ENCODE peak calls at places on chromosome 3, in eight cellular contexts. M, Q, Y, F, O, S, A and D are unnamed samples. For H3K4me1 and H3K9me3, the result is how much of the 10 kb centered on the place peaks cover.

GRCh38 chr3:143084856-143085731 is 34.5 kb upstream of the CHST2 start:
- DNase-seq in M (no peak), Q (no peak), Y (no peak), F (no peak), O (no peak), S (no peak), A (peak), D (peak)

GRCh38 chr3:130811552-130811951 is 64.9 kb upstream of the PIK3R4 start:
- DNase-seq in M (no peak), Q (no peak), Y (no peak), F (no peak), O (no peak), S (no peak), A (no peak), D (no peak)

GRCh38 chr3:128052831-128053419 is 688 bp downstream of the SEC61A1 start:
- DNase-seq in M (no peak), Q (no peak), Y (no peak), F (no peak), O (no peak), S (no peak), A (peak), D (peak)

GRCh38 chr3:94184781-94185180 is 121.9 kb downstream of the NSUN3 start:
- DNase-seq in M (no peak), Q (no peak), Y (no peak), F (no peak), O (no peak), S (no peak), A (peak), D (no peak)

GRCh38 chr3:120678331-120678845 is 3.7 kb downstream of the HGD start:
- DNase-seq in M (peak), Q (peak), Y (peak), F (peak), O (no peak), S (no peak), A (peak), D (peak)

GRCh38 chr3:156681003-156681402 is 6.6 kb downstream of the TIPARP start:
- DNase-seq in M (peak), Q (peak), Y (peak), F (peak), O (no peak), S (no peak), A (peak), D (no peak)

GRCh38 chr3:102447272-102447671 is 12.5 kb downstream of the ZPLD1 start:
- DNase-seq in M (no peak), Q (no peak), Y (no peak), F (no peak), O (no peak), S (no peak), A (no peak), D (no peak)

GRCh38 chr3:127668906-127669305 is 3.8 kb upstream of the ABTB1 start:
- DNase-seq in M (no peak), Q (no peak), Y (no peak), F (no peak), O (no peak), S (peak), A (no peak), D (no peak)

GRCh38 chr3:47542614-47543173 is 29.2 kb upstream of the ELP6 start:
- DNase-seq in M (no peak), Q (no peak), Y (peak), F (no peak), O (no peak), S (no peak), A (no peak), D (no peak)

GRCh38 chr3:178436773-178437172 is 99.5 kb upstream of the KCNMB2 start:
- DNase-seq in M (no peak), Q (no peak), Y (no peak), F (no peak), O (no peak), S (no peak), A (peak), D (no peak)

GRCh38 chr3:196643201-196643749 is 3.8 kb downstream of the NRROS start:
- DNase-seq in M (peak), Q (no peak), Y (peak), F (no peak), O (no peak), S (no peak), A (no peak), D (no peak)
- TF ChIP-seq POLR2AphosphoS5 in M (peak), Q (no peak), Y (peak), F (no peak), O (no peak), S (no peak), A (no peak), D (no peak)

GRCh38 chr3:16509721-16510619 is 3.5 kb downstream of the RFTN1 start:
- DNase-seq in M (no peak), Q (no peak), Y (no peak), F (no peak), O (no peak), S (no peak), A (no peak), D (no peak)

GRCh38 chr3:16507540-16508241 is 5.8 kb downstream of the RFTN1 start:
- DNase-seq in M (no peak), Q (no peak), Y (no peak), F (no peak), O (no peak), S (no peak), A (no peak), D (no peak)

GRCh38 chr3:16508242-16508575 is 5.3 kb downstream of the RFTN1 start:
- DNase-seq in M (no peak), Q (no peak), Y (no peak), F (no peak), O (no peak), S (no peak), A (no peak), D (no peak)

GRCh38 chr3:16506884-16507409 is 6.6 kb downstream of the RFTN1 start:
- DNase-seq in M (no peak), Q (no peak), Y (no peak), F (no peak), O (no peak), S (no peak), A (no peak), D (no peak)

DNA sequence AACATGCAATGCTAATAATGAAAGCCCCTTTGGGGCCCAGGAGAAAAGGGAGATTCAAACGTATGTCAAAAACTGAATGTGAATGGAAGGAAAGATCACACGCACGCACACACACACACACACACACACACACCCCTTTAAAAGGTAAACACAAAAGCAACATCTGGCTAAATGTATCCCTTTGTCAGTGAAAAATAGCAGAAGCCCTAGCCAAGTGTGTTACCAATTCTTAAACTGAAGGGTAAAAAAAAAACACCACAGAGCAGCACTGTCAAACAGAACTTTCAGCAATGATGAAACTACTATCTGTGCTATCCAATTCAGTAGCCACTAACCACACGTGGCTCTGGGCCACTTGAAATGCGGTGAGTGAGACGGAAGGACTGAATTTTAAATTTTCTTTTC is 4.9 kb downstream of the RFTN1 start:
- DNase-seq in M (no peak), Q (no peak), Y (no peak), F (no peak), O (no peak), S (no peak), A (no peak), D (no peak)
- H3K4me1 ChIP-seq in M (under half), Q (under half), Y (under half), F (under half), O (under half), S (under half), A (under half), D (under half)

GRCh38 chr3:137770821-137771399 is 6.8 kb downstream of the SOX14 start:
- DNase-seq in M (no peak), Q (no peak), Y (no peak), F (no peak), O (no peak), S (no peak), A (no peak), D (peak)

GRCh38 chr3:137771401-137772230 is 7.5 kb downstream of the SOX14 start:
- DNase-seq in M (no peak), Q (no peak), Y (no peak), F (no peak), O (no peak), S (no peak), A (no peak), D (no peak)

GRCh38 chr3:137769321-137770065 is 5.4 kb downstream of the SOX14 start:
- DNase-seq in M (no peak), Q (no peak), Y (no peak), F (no peak), O (no peak), S (no peak), A (no peak), D (no peak)

GRCh38 chr3:137768361-137769320 is 4.5 kb downstream of the SOX14 start:
- DNase-seq in M (no peak), Q (no peak), Y (no peak), F (no peak), O (no peak), S (no peak), A (no peak), D (peak)

DNA sequence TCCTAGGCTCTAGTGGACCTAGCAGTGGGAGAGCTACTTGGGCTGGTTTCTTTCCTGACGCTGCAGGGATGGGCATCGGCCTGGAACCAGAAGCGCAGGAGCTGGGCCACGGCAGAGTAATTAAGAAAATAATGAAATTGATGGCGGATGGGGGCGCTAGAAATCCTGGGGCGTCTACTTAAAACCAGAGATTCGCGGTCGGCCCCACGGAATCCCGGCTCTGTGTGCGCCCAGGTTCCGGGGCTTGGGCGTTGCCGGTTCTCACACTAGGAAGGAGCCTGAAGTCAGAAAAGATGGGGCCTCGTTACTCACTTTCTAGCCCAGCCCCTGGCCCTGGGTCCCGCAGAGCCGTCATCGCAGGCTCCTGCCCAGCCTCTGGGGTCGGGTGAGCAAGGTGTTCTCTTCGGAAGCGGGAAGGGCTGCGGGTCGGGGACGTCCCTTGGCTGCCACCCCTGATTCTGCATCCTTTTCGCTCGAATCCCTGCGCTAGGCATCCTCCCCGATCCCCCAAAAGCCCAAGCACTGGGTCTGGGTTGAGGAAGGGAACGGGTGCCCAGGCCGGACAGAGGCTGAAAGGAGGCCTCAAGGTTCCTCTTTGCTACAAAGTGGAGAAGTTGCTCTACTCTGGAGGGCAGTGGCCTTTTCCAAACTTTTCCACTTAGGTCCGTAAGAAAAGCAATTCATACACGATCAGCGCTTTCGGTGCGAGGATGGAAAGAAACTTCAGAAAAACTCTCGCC is 6.1 kb downstream of the SOX14 start:
- DNase-seq in M (no peak), Q (no peak), Y (no peak), F (no peak), O (no peak), S (no peak), A (no peak), D (no peak)
- H3K9me3 ChIP-seq in M (under half), Q (under half), Y (under half), F (under half), O (under half), S (under half), A (under half), D (under half)

DNA sequence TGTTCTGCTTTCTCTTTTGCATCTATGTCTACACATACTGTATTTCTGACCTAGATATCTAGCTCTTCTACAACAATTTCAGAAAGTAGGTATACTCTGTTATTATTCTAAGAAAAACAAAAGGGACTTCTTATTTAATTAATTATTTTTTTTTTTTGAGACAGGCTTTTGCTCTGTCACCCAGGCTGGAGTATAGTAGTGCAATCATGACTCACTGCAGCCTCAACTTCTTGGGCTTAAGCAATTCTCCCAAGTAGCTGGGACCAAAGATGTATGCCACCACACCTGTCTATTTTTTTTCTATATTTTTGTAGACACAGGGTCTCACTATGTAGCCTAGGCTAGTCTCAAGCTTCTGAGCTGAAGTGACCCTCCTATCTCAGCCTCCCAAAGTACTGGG is 130.6 kb downstream of the MBNL1 start:
- DNase-seq in M (peak), Q (no peak), Y (no peak), F (no peak), O (no peak), S (no peak), A (no peak), D (no peak)
- TF ChIP-seq POLR2AphosphoS5 in M (no peak), Q (no peak), Y (no peak), F (no peak), O (no peak), S (no peak), A (no peak), D (no peak)

GRCh38 chr3:123325766-123326256 is 123.1 kb downstream of the ADCY5 start:
- DNase-seq in M (no peak), Q (no peak), Y (no peak), F (no peak), O (no peak), S (no peak), A (no peak), D (no peak)
- H3K4me1 ChIP-seq in M (under half), Q (under half), Y (under half), F (under half), O (under half), S (under half), A (under half), D (under half)

DNA sequence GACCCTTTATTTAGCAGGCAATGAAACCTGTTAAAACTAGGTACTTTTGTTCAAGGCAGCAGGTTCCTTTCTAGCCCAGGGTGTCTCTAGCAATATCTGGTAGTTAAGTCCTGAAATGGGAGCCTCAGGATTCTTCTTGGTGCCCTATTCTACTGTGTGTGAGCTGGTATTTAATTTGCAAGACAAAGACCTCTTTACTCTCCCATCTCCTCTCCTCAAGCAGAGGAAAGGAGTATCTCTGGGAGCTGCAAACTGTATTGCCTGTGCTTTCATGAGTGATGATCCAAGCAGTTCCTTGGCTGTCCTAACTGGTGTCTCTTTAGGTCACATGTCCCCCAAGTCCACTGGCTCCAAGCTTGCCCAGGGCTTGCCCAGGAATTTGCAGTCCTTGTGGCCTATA is 188.2 kb downstream of the SI start:
- DNase-seq in M (no peak), Q (no peak), Y (no peak), F (no peak), O (no peak), S (no peak), A (no peak), D (no peak)
- H3K9me3 ChIP-seq in M (under half), Q (under half), Y (under half), F (under half), O (under half), S (under half), A (under half), D (under half)

DNA sequence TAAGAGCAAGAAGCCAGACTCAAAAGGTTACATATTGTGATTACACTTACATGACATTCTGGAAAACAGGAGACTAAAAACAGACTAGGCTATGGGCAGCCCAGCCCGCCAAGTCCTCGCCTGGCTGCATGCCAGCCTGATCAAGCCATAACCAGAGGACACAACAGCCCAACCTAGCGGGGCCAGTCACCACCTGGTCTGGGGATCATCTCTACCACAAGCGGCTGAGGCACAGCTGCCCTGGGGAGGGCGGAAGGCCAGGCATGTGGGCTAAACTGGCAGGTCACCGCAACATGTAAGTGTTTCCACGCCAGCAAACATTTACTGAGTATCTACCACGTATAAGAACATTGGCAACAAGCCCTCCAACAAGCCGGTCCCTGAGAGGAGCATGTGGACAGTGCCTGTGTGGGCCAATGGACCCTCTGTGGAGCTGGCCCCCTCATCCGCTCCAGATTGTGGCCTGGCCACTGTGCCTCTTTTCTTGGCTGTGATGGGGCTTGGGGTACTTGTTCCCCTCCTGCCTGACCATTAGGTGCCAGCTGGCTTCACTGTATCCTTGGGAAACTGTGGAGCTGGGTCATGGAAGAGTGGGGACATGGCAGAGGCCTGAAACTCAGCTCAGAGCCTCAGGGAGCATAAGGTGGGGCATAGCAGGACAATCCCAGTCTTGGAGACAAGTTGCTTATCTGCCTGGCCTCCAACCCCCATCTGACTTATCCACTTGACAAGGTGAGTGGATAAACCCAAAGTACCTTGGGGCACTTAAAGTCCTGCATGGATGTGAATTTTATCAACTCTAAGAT is 9.0 kb downstream of the UBXN7 start:
- DNase-seq in M (no peak), Q (peak), Y (peak), F (peak), O (no peak), S (no peak), A (peak), D (no peak)
- TF ChIP-seq POLR2AphosphoS5 in M (no peak), Q (no peak), Y (no peak), F (no peak), O (no peak), S (no peak), A (no peak), D (no peak)

GRCh38 chr3:9408061-9408460 is 10.6 kb downstream of the SETD5 start:
- DNase-seq in M (no peak), Q (no peak), Y (no peak), F (no peak), O (no peak), S (no peak), A (no peak), D (no peak)

GRCh38 chr3:9404680-9405079 is 7.3 kb downstream of the SETD5 start:
- DNase-seq in M (no peak), Q (no peak), Y (no peak), F (no peak), O (no peak), S (no peak), A (peak), D (no peak)

GRCh38 chr3:9403463-9403862 is 6.0 kb downstream of the SETD5 start:
- DNase-seq in M (no peak), Q (no peak), Y (no peak), F (no peak), O (no peak), S (no peak), A (no peak), D (no peak)

GRCh38 chr3:9406856-9407626 is 9.6 kb downstream of the SETD5 start:
- DNase-seq in M (no peak), Q (no peak), Y (no peak), F (no peak), O (no peak), S (no peak), A (no peak), D (no peak)

DNA sequence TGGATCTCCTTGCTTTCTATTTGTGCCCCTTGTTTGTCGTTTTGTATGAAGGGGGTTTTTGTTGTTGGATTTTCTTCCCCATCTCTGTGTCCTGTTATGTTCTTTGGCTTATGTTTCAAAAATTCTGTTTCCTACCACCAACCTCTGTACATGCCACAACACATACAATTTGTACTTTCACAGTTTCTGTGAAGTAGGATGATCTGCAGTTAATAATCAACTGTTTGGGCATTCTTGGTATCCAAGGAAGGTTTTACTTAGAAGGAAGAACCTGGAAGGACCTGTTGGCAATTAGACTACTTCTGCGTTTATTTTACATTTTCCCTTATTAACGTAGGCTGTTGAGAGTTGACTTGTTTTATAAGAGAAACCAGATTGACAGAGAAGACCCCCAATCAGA is 8.3 kb downstream of the SETD5 start:
- DNase-seq in M (no peak), Q (no peak), Y (no peak), F (no peak), O (no peak), S (no peak), A (no peak), D (no peak)
- H3K4me1 ChIP-seq in M (half or more), Q (under half), Y (half or more), F (under half), O (half or more), S (half or more), A (under half), D (half or more)

DNA sequence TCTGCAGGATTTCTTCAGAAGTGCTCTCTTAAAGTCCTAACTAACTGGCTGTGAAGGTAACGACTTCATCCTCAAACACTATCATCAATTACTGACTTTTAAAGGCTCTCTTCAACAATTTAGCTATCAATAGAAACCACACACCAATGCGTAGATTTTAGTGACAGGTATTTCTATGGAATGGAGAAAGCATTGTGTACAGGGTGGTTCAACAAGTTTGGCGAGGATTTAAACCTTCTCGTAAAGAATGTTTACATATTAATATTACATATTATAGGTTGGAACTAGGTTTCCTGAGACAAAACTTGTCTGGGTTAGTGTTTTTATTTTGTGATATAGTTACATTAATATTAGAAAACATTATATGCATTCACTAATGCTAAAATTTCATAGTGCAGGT is 233.6 kb downstream of the CHL1 start:
- DNase-seq in M (no peak), Q (no peak), Y (no peak), F (no peak), O (no peak), S (no peak), A (no peak), D (no peak)
- H3K9me3 ChIP-seq in M (under half), Q (under half), Y (under half), F (under half), O (under half), S (under half), A (under half), D (under half)

GRCh38 chr3:45915518-45916231 is 27.6 kb upstream of the CXCR6 start:
- DNase-seq in M (peak), Q (no peak), Y (peak), F (no peak), O (no peak), S (peak), A (no peak), D (no peak)
- TF ChIP-seq POLR2AphosphoS5 in M (no peak), Q (no peak), Y (no peak), F (no peak), O (no peak), S (no peak), A (no peak), D (no peak)